ENCODE peak calls at places on chromosome 7, in seven cellular contexts. One of them, this sample, is unnamed.

GRCh38 chr7:98617051-98617959 is at the start of gene NPTX2:
- DNase-seq in stimulated activated CD4-positive, alpha-beta T cell treated with anti-CD3 and anti-CD28 coated beads, Interleukin-1b, Interleukin-23, amount 100 ng/mL, for 24 hours: no peak
- DNase-seq in retina: peak; percentile 91
- DNase-seq in suprapubic skin: no peak
- DNase-seq in stromal cell of bone marrow: no peak
- DNase-seq in AG04449: no peak
- DNase-seq in KG1: no peak
- DNase-seq in this sample: no peak

GRCh38 chr7:131370523-131370968 is 42.9 kb downstream of the MKLN1 start:
- DNase-seq in stimulated activated CD4-positive, alpha-beta T cell treated with anti-CD3 and anti-CD28 coated beads, Interleukin-1b, Interleukin-23, amount 100 ng/mL, for 24 hours: no peak
- DNase-seq in retina: no peak
- DNase-seq in suprapubic skin: no peak
- DNase-seq in stromal cell of bone marrow: no peak
- DNase-seq in AG04449: no peak
- DNase-seq in KG1: no peak
- DNase-seq in this sample: no peak

GRCh38 chr7:101978683-101979082 is 161.3 kb downstream of the CUX1 start:
- DNase-seq in stimulated activated CD4-positive, alpha-beta T cell treated with anti-CD3 and anti-CD28 coated beads, Interleukin-1b, Interleukin-23, amount 100 ng/mL, for 24 hours: no peak
- DNase-seq in retina: no peak
- DNase-seq in suprapubic skin: no peak
- DNase-seq in stromal cell of bone marrow: no peak
- DNase-seq in AG04449: no peak
- DNase-seq in KG1: no peak
- DNase-seq in this sample: no peak

GRCh38 chr7:116166167-116166566 is 44.2 kb upstream of the TES start:
- DNase-seq in stimulated activated CD4-positive, alpha-beta T cell treated with anti-CD3 and anti-CD28 coated beads, Interleukin-1b, Interleukin-23, amount 100 ng/mL, for 24 hours: no peak
- DNase-seq in retina: no peak
- DNase-seq in suprapubic skin: no peak
- DNase-seq in stromal cell of bone marrow: no peak
- DNase-seq in AG04449: no peak
- DNase-seq in KG1: no peak
- DNase-seq in this sample: no peak

GRCh38 chr7:132575987-132576722 is at the start of gene PLXNA4:
- DNase-seq in stimulated activated CD4-positive, alpha-beta T cell treated with anti-CD3 and anti-CD28 coated beads, Interleukin-1b, Interleukin-23, amount 100 ng/mL, for 24 hours: no peak
- DNase-seq in retina: peak; percentile 79
- DNase-seq in suprapubic skin: no peak
- DNase-seq in stromal cell of bone marrow: no peak
- DNase-seq in AG04449: no peak
- DNase-seq in KG1: no peak
- DNase-seq in this sample: no peak

GRCh38 chr7:65002972-65003585 is 3.4 kb downstream of the ERV3-1 start:
- DNase-seq in stimulated activated CD4-positive, alpha-beta T cell treated with anti-CD3 and anti-CD28 coated beads, Interleukin-1b, Interleukin-23, amount 100 ng/mL, for 24 hours: no peak
- DNase-seq in retina: no peak
- DNase-seq in suprapubic skin: no peak
- DNase-seq in stromal cell of bone marrow: no peak
- DNase-seq in AG04449: no peak
- DNase-seq in KG1: no peak
- DNase-seq in this sample: no peak

GRCh38 chr7:139108256-139109187 is 998 bp downstream of the ZC3HAV1 start:
- DNase-seq in stimulated activated CD4-positive, alpha-beta T cell treated with anti-CD3 and anti-CD28 coated beads, Interleukin-1b, Interleukin-23, amount 100 ng/mL, for 24 hours: no peak
- DNase-seq in retina: peak; percentile 49
- DNase-seq in suprapubic skin: peak; percentile 69
- DNase-seq in stromal cell of bone marrow: peak; percentile 3
- DNase-seq in AG04449: no peak
- DNase-seq in KG1: no peak
- DNase-seq in this sample: peak; percentile 65

GRCh38 chr7:4699897-4700296 is 17.8 kb downstream of the FOXK1 start:
- DNase-seq in stimulated activated CD4-positive, alpha-beta T cell treated with anti-CD3 and anti-CD28 coated beads, Interleukin-1b, Interleukin-23, amount 100 ng/mL, for 24 hours: no peak
- DNase-seq in retina: no peak
- DNase-seq in suprapubic skin: no peak
- DNase-seq in stromal cell of bone marrow: no peak
- DNase-seq in AG04449: no peak
- DNase-seq in KG1: no peak
- DNase-seq in this sample: no peak